ENCODE peak calls at places on chromosomes 3 and 15, in five cellular contexts. T, J, B, Q and R are unnamed samples.

GRCh38 chr15:43376017-43376705 is 5.3 kb downstream of the TUBGCP4 start:
- DNase-seq in T (no peak), B (peak), J (peak), Q (no peak), R (peak)

GRCh38 chr15:52924641-52925040 is 134.5 kb upstream of the ONECUT1 start:
- DNase-seq in T (no peak), Q (no peak), J (no peak), B (no peak), R (no peak)

GRCh38 chr3:153182894-153183293 is 20.9 kb downstream of the RAP2B start:
- DNase-seq in J (no peak), B (no peak), Q (no peak), T (no peak), R (no peak)

GRCh38 chr3:157650699-157651098 is 147.5 kb upstream of the VEPH1 start:
- DNase-seq in J (no peak), B (no peak), Q (no peak), T (no peak), R (no peak)

GRCh38 chr15:72491768-72492167 is 17.6 kb downstream of the ARIH1 start:
- DNase-seq in B (no peak), Q (no peak), T (no peak), J (no peak), R (no peak)

GRCh38 chr3:186075489-186075888 is 33.4 kb downstream of the ETV5 start:
- DNase-seq in Q (no peak), T (no peak), B (no peak), J (no peak), R (no peak)

GRCh38 chr3:141105828-141106628 is 54.9 kb downstream of the SPSB4 start:
- DNase-seq in J (peak), T (no peak), Q (peak), B (peak), R (no peak)

GRCh38 chr3:123371859-123372767 is 76.8 kb downstream of the ADCY5 start:
- DNase-seq in Q (peak), J (no peak), B (no peak), T (peak), R (no peak)

GRCh38 chr15:67761343-67761742 is 64.0 kb upstream of the SKOR1 start:
- DNase-seq in Q (no peak), B (no peak), T (no peak), J (no peak), R (no peak)

GRCh38 chr3:151434151-151434890 is 26.5 kb downstream of the IGSF10 start:
- DNase-seq in Q (no peak), J (no peak), T (no peak), B (no peak), R (no peak)

GRCh38 chr15:28179270-28179669 is 80.2 kb upstream of the OCA2 start:
- DNase-seq in B (no peak), T (no peak), J (no peak), Q (no peak), R (no peak)

GRCh38 chr3:105848821-105849220 is 20.0 kb downstream of the CBLB start:
- DNase-seq in Q (no peak), B (no peak), J (no peak), T (no peak), R (no peak)

GRCh38 chr3:188948658-188949400 is 222.9 kb upstream of the TPRG1 start:
- DNase-seq in Q (peak), T (no peak), B (no peak), J (no peak), R (no peak)

GRCh38 chr3:149204390-149204991 is 17.1 kb downstream of the CP start:
- DNase-seq in Q (no peak), J (no peak), T (no peak), B (no peak), R (no peak)

GRCh38 chr3:54424283-54424682 is 301.9 kb downstream of the CACNA2D3 start:
- DNase-seq in T (no peak), B (no peak), J (no peak), Q (no peak), R (no peak)

GRCh38 chr3:78048698-78049097 is 1008.8 kb downstream of the ROBO2 start:
- DNase-seq in B (no peak), Q (no peak), J (no peak), T (no peak), R (no peak)

GRCh38 chr3:50237754-50238548 is 1.9 kb downstream of the GNAI2 start:
- DNase-seq in T (peak), J (peak), Q (peak), B (peak), R (peak)

GRCh38 chr3:50236484-50237132 is 604 bp downstream of the GNAI2 start:
- DNase-seq in Q (no peak), T (no peak), B (no peak), J (no peak), R (no peak)

GRCh38 chr3:50239649-50240048 is 3.6 kb downstream of the GNAI2 start:
- DNase-seq in B (no peak), J (no peak), T (no peak), Q (no peak), R (no peak)

GRCh38 chr3:50237133-50237651 is 1.2 kb downstream of the GNAI2 start:
- DNase-seq in B (peak), J (peak), T (no peak), Q (no peak), R (peak)

GRCh38 chr3:50238549-50239026 is 2.6 kb downstream of the GNAI2 start:
- DNase-seq in T (peak), J (peak), B (no peak), Q (peak), R (no peak)
- H3K27ac ChIP-seq in T (peak), J (peak), B (peak), Q (peak), R (peak)

GRCh38 chr3:29516164-29516563 is 235.3 kb downstream of the RBMS3 start:
- DNase-seq in T (no peak), J (no peak), Q (no peak), B (no peak), R (no peak)
- H3K27ac ChIP-seq in T (no peak), J (no peak), Q (no peak), B (no peak), R (no peak)

DNA sequence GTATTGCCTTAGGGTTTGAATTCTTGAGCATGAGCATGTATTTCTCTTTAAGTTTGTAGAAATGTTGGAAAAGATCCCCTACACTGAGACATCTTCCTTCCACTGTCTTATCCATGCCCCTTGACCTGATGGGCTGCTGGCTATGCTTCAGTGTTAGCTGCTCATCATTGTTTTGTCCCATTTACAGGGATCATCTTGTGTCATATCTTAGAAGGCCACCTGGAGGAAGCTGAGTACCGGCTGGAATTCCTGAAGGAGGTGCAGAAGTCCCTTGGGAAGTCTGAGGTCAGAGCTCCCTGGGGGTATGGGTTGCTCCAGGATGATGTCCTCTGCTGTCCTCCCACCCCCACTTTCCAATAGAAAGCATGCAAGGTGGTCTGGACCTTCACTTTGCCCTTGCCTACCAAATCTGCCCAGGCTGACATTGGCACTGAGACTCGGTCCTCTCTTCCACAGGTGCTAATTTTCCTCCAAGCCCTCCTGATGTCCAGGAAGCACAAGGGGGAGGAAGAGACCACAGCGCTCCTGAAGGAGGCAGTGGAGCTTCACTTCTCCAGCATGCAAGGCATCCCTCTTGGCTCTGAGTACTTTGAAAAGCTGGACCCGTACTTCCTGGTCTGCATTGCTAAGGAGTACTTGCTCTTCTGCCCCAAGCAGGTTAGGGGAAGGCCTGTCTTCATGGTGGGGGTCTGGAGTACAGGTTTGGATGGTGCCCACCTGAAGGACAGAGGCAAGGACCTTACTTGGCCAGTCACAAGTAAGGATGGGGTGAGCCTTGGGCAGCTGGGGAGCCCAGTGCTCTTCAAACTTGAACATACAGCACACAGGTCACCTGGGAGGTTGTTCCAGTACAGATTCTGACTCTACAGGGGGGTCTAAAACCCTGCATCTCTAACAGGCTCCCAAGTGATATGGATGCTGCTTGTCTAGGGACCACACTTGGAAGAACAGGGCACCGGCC is 17.7 kb downstream of the TTC21A start:
- DNase-seq in T (no peak), Q (peak), B (no peak), J (peak), R (no peak)
- H3K27ac ChIP-seq in T (no peak), Q (peak), B (no peak), J (no peak), R (no peak)

DNA sequence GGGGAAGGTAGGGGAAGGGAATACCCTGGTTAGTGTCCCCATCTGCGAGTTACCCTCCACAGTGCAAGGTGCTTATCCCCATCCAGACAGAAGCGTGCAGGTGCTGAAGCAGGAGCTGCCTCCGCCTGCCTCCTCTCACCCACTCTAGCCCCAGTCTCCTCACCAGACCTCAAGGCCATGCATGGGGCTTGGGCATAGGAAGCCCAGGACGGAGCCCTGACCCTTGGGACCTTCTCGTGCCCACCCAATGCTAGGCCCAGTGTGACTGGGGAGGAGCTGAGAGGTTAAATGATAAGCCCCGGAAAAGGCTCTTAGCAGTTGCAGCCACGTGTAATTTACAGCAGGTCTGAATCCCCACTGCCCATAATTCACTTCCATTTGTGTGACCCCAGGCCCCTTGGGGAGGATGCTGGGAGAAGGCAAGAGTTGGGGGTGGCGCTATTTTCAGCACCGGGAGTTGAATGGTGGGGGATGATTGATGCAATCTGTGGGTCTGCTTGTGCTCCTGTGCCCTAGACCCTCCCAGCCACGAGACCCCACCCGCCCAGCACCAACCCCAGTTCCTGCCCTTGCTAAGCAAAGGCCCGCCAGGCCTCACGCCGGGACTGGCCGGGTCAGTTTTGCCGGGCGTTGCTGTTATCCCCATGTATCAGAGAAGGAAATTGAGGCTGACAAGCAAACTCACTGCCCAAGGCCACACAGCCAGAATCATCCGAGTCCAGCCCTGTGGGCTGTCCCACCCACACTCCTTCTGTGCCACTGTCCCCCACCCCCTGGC is 14.5 kb upstream of the PLXND1 start:
- DNase-seq in B (no peak), T (peak), J (no peak), Q (no peak), R (no peak)
- H3K27ac ChIP-seq in B (no peak), T (no peak), J (no peak), Q (no peak), R (no peak)